ENCODE peak calls at places on chromosomes 1 and 21, in ten cellular contexts. M is left lung, E is GM12878, T is MM.1S, B is endodermal cell, N is breast epithelium, C is fibroblast of lung, P is body of pancreas, X is transverse colon, U is prostate gland. S is an unnamed sample.
A peak's percentile ranks its signal among the peaks of the same experiment; 100 is the strongest.

GRCh38 chr1:113763651-113764050 is 4.4 kb upstream of the PHTF1 start:
- DNase-seq in M (no peak), E (no peak), T (no peak), B (no peak), N (no peak), C (no peak), P (no peak), X (no peak), U (no peak), S (no peak)

GRCh38 chr1:70427976-70428375 is 16.9 kb downstream of the CTH start:
- DNase-seq in M (no peak), E (no peak), T (no peak), B (no peak), N (no peak), C (peak; percentile 18), P (no peak), X (no peak), U (no peak), S (no peak)

GRCh38 chr1:25096307-25097150 is 135.8 kb downstream of the SYF2 start:
- DNase-seq in M (no peak), E (no peak), T (no peak), B (no peak), N (no peak), C (no peak), P (no peak), X (no peak), U (no peak), S (no peak)

GRCh38 chr1:27045973-27046558 is 33.4 kb upstream of the TENT5B start:
- DNase-seq in M (peak; percentile 89), E (no peak), T (peak; percentile 69), B (peak; percentile 95), N (peak; percentile 38), C (peak; percentile 54), P (peak; percentile 72), X (peak; percentile 72), U (peak; percentile 39), S (peak; percentile 34)

GRCh38 chr1:64955093-64956066 is 11.0 kb downstream of the JAK1 start:
- DNase-seq in M (no peak), E (no peak), T (no peak), B (peak; percentile 59), N (no peak), C (no peak), P (peak; percentile 79), X (peak; percentile 46), U (peak; percentile 22), S (no peak)

GRCh38 chr1:231091853-231092301 is 51.8 kb upstream of the FAM89A start:
- DNase-seq in M (no peak), E (no peak), T (peak; percentile 36), B (peak; percentile 90), N (no peak), C (peak; percentile 24), P (peak; percentile 69), X (peak; percentile 48), U (no peak), S (no peak)

GRCh38 chr1:36781098-36781497 is 253.2 kb downstream of the GRIK3 start:
- DNase-seq in M (no peak), E (no peak), T (no peak), B (no peak), N (no peak), C (no peak), P (no peak), X (no peak), U (no peak), S (no peak)

GRCh38 chr1:173507205-173507846 is 30.2 kb downstream of the PRDX6 start:
- DNase-seq in M (no peak), E (no peak), T (peak; percentile 15), B (no peak), N (no peak), C (peak; percentile 76), P (no peak), X (no peak), U (no peak), S (no peak)

GRCh38 chr21:16084776-16085364 is 355.1 kb downstream of the USP25 start:
- DNase-seq in M (no peak), E (no peak), T (no peak), B (no peak), N (no peak), C (peak; percentile 82), P (peak; percentile 23), X (no peak), U (no peak), S (no peak)

GRCh38 chr1:21919520-21919919 is 17.6 kb downstream of the HSPG2 start:
- DNase-seq in M (no peak), E (no peak), T (no peak), B (no peak), N (no peak), C (peak; percentile 61), P (no peak), X (no peak), U (no peak), S (no peak)

GRCh38 chr1:18868801-18869424 is 9.5 kb upstream of the TAS1R2 start:
- DNase-seq in M (no peak), E (no peak), T (no peak), B (no peak), N (no peak), C (no peak), P (no peak), X (no peak), U (no peak), S (no peak)

GRCh38 chr1:63523738-63524137 is 413 bp downstream of the EFCAB7 start:
- DNase-seq in M (no peak), E (no peak), T (no peak), B (no peak), N (no peak), C (no peak), P (peak; percentile 6), X (peak; percentile 8), U (no peak), S (no peak)

GRCh38 chr21:38439957-38440356 is 58.3 kb downstream of the ERG start:
- DNase-seq in M (no peak), E (no peak), T (no peak), B (no peak), N (no peak), C (no peak), P (no peak), X (no peak), U (no peak), S (no peak)

GRCh38 chr1:198598796-198599321 is 40.0 kb upstream of the PTPRC start:
- DNase-seq in M (no peak), E (peak; percentile 89), T (no peak), B (no peak), N (no peak), C (no peak), P (no peak), X (no peak), U (no peak), S (peak; percentile 80)
- TF ChIP-seq CTCF in M (no peak), E (no peak), T (no peak), B (no peak), N (no peak), C (no peak), P (no peak), X (no peak), U (no peak), S (no peak)

GRCh38 chr1:234140388-234140787 is 232.9 kb upstream of the COA6 start:
- DNase-seq in M (no peak), E (no peak), T (no peak), B (no peak), N (no peak), C (no peak), P (no peak), X (no peak), U (no peak), S (no peak)
- H3K4me3 ChIP-seq in M (no peak overlapping the region), E (no peak overlapping the region), T (no peak overlapping the region), B (no peak overlapping the region), N (no peak overlapping the region), C (no peak overlapping the region), P (no peak overlapping the region), X (no peak overlapping the region), U (no peak overlapping the region), S (no peak overlapping the region)

DNA sequence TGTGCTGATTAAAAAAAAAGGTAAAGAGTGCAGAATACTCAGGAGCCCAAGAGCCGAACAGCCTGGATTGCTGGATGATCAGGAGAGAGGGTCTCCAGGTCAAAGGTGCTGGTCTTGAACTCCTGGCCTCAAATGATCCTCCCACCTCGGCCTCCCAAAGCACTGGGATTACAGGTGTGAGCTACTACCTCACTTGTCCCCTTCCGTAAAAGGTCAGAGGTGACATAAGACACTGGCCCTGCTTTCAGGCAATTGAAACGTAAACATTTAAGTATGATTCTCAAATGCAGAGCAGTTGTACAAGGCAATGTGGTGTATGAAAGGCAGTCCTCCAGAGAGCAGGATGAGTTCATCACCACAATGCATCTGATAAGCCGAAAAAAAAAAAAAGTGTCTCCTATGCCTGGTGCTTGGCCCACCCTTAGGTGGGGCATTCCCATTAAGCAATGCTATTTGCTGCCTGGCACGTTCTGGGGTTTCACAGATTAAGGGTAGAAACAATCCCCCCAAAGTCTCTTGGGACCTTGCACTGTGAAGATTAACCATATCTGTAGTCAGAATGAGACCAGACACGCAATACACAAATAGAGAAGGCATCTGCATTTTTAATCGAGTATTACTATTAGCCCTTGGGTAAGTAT is 47.7 kb downstream of the PARP1 start:
- DNase-seq in M (no peak), E (peak; percentile 87), T (no peak), B (no peak), N (no peak), C (no peak), P (no peak), X (no peak), U (no peak), S (peak; percentile 34)
- H3K36me3 ChIP-seq in M (no peaks in the 10 kb centered on the region), E (peaks cover 49% of the 10 kb centered on the region), T (peaks cover 46% of the 10 kb centered on the region), B (peaks cover 75% of the 10 kb centered on the region), N (peaks cover 4% of the 10 kb centered on the region), C (peaks cover 19% of the 10 kb centered on the region), P (peaks cover 5% of the 10 kb centered on the region), X (no peaks in the 10 kb centered on the region), U (peaks cover 16% of the 10 kb centered on the region), S (peaks cover 29% of the 10 kb centered on the region)

DNA sequence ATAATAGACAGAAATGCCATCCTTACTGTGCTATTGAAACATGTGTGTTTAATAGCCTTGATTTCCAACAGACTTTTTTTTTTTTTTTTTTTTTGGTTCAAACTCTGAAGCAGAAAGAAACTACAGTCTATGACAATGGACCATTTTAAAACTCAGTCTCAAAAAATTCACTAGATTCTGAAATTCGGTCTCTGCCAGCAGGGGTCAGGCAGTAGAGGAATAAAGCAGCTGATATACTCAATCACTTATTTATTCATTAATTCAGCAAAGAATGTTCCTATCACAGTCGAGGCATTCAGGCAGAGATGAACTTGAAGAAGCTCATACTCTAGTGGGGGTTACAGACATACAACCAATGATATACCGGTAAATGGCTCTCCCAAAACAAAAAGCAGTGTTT is 260.9 kb upstream of the DMRTA2 start:
- DNase-seq in M (no peak), E (no peak), T (no peak), B (no peak), N (no peak), C (no peak), P (no peak), X (no peak), U (no peak), S (no peak)
- TF ChIP-seq CTCF in M (no peak), E (no peak), T (no peak), B (peak; percentile 49), N (no peak), C (no peak), P (no peak), X (no peak), U (no peak), S (peak; percentile 5)

GRCh38 chr1:203122159-203122558 is 5.4 kb upstream of the ADORA1 start:
- DNase-seq in M (no peak), E (no peak), T (no peak), B (peak; percentile 22), N (no peak), C (no peak), P (no peak), X (no peak), U (no peak), S (no peak)
- H3K4me3 ChIP-seq in M (no peak overlapping the region), E (no peak overlapping the region), T (no peak overlapping the region), B (no peak overlapping the region), N (no peak overlapping the region), C (no peak overlapping the region), P (no peak overlapping the region), X (no peak overlapping the region), U (no peak overlapping the region), S (no peak overlapping the region)

GRCh38 chr21:34878501-34878900 is 170.6 kb downstream of the RUNX1 start:
- DNase-seq in M (no peak), E (no peak), T (no peak), B (no peak), N (no peak), C (no peak), P (no peak), X (peak; percentile 35), U (no peak), S (no peak)
- H3K36me3 ChIP-seq in M (no peaks in the 10 kb centered on the region), E (peaks cover 6% of the 10 kb centered on the region), T (peaks cover 7% of the 10 kb centered on the region), B (no peaks in the 10 kb centered on the region), N (no peaks in the 10 kb centered on the region), C (peaks cover 19% of the 10 kb centered on the region), P (no peaks in the 10 kb centered on the region), X (no peaks in the 10 kb centered on the region), U (no peaks in the 10 kb centered on the region), S (no peaks in the 10 kb centered on the region)

S was measured in GM06990.